ENCODE peak calls at places on chromosomes 12 and 14, in four cellular contexts. One of them, this sample, is unnamed.
A peak's percentile ranks its signal among the peaks of the same experiment; 100 is the strongest.

GRCh38 chr12:19138551-19139344 is 9.2 kb downstream of the PLEKHA5 start:
- DNase-seq in neuronal stem cell: peak; percentile 17
- DNase-seq in IMR-90: peak; percentile 47
- DNase-seq in H9: no peak
- DNase-seq in this sample: peak; percentile 91

GRCh38 chr14:32524609-32525391 is 195.7 kb downstream of the AKAP6 start:
- DNase-seq in IMR-90: peak; percentile 8
- DNase-seq in neuronal stem cell: no peak
- DNase-seq in H9: no peak
- DNase-seq in this sample: no peak

GRCh38 chr12:89566615-89567014 is 40.8 kb upstream of the POC1B start:
- DNase-seq in IMR-90: peak; percentile 56
- DNase-seq in neuronal stem cell: no peak
- DNase-seq in H9: no peak
- DNase-seq in this sample: peak; percentile 49

GRCh38 chr12:75975692-75976091 is 55.9 kb downstream of the PHLDA1 start:
- DNase-seq in H9: no peak
- DNase-seq in neuronal stem cell: no peak
- DNase-seq in IMR-90: no peak
- DNase-seq in this sample: no peak

GRCh38 chr14:104967414-104968152 is 10.6 kb downstream of the AHNAK2 start:
- DNase-seq in neuronal stem cell: no peak
- DNase-seq in IMR-90: no peak
- DNase-seq in H9: peak; percentile 64
- DNase-seq in this sample: no peak

GRCh38 chr12:52295663-52296062 is 4.3 kb upstream of the KRT81 start:
- DNase-seq in IMR-90: no peak
- DNase-seq in H9: peak; percentile 8
- DNase-seq in neuronal stem cell: no peak
- DNase-seq in this sample: no peak

GRCh38 chr12:1592444-1593231 is 1.7 kb downstream of the FBXL14 start:
- DNase-seq in H9: peak; percentile 62
- DNase-seq in IMR-90: peak; percentile 84
- DNase-seq in neuronal stem cell: peak; percentile 59
- DNase-seq in this sample: no peak

GRCh38 chr14:31949709-31950108 is 127.4 kb upstream of the ARHGAP5 start:
- DNase-seq in neuronal stem cell: no peak
- DNase-seq in H9: no peak
- DNase-seq in IMR-90: peak; percentile 48
- DNase-seq in this sample: peak; percentile 87

GRCh38 chr14:64680013-64680674 is 24.1 kb upstream of the PLEKHG3 start:
- DNase-seq in H9: no peak
- DNase-seq in IMR-90: no peak
- DNase-seq in neuronal stem cell: no peak
- DNase-seq in this sample: no peak

GRCh38 chr12:119631930-119632678 is 35.8 kb upstream of the PRKAB1 start:
- DNase-seq in IMR-90: no peak
- DNase-seq in neuronal stem cell: no peak
- DNase-seq in H9: no peak
- DNase-seq in this sample: no peak

GRCh38 chr12:124684496-124684895 is 117.1 kb upstream of the NCOR2 start:
- DNase-seq in neuronal stem cell: no peak
- DNase-seq in IMR-90: peak; percentile 11
- DNase-seq in H9: no peak
- DNase-seq in this sample: peak; percentile 58

GRCh38 chr14:34501004-34501580 is 38.4 kb downstream of the EAPP start:
- DNase-seq in neuronal stem cell: no peak
- DNase-seq in IMR-90: no peak
- DNase-seq in H9: no peak
- DNase-seq in this sample: no peak

GRCh38 chr14:93212432-93212831 is 5.4 kb downstream of the UBR7 start:
- DNase-seq in neuronal stem cell: no peak
- DNase-seq in H9: no peak
- DNase-seq in IMR-90: no peak
- DNase-seq in this sample: no peak

GRCh38 chr12:18323159-18323558 is 61.8 kb downstream of the PIK3C2G start:
- DNase-seq in H9: no peak
- DNase-seq in neuronal stem cell: no peak
- DNase-seq in IMR-90: peak; percentile 52
- DNase-seq in this sample: no peak

GRCh38 chr12:131912526-131913274 is 16.4 kb upstream of the PUS1 start:
- DNase-seq in neuronal stem cell: no peak
- DNase-seq in IMR-90: peak; percentile 85
- DNase-seq in H9: no peak
- DNase-seq in this sample: no peak
- H3K14ac ChIP-seq in neuronal stem cell: peak overlapping the region; percentile 82
- H3K14ac ChIP-seq in IMR-90: no peak overlapping the region
- H3K14ac ChIP-seq in H9: no peak overlapping the region
- H3K14ac ChIP-seq in this sample: no peak overlapping the region

DNA sequence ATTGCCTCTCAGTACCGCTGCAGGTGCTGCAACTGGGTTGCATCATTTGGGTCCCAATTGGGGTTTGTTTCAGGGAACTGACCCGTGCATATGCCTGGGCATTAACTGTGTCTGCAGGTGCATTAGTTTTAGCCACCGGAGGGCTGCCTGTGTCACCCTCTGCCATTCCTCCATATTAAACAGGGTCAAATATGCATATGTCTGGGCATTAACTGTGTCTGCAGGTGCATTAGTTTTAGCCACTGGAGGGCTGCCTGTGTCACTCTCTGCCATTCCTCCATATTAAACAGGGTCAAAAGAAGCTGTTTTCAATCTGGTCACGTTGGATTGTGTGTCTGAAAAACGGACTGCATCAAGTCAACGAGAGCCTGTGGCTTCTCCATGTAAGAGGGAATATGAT is 1317.0 kb downstream of the TMEM121 start:
- DNase-seq in IMR-90: no peak
- DNase-seq in H9: no peak
- DNase-seq in neuronal stem cell: no peak
- DNase-seq in this sample: no peak
- H2AFZ ChIP-seq in IMR-90: no peak overlapping the region
- H2AFZ ChIP-seq in H9: no peak overlapping the region
- H2AFZ ChIP-seq in neuronal stem cell: peak overlapping the region; percentile 45
- H2AFZ ChIP-seq in this sample: no peak overlapping the region

DNA sequence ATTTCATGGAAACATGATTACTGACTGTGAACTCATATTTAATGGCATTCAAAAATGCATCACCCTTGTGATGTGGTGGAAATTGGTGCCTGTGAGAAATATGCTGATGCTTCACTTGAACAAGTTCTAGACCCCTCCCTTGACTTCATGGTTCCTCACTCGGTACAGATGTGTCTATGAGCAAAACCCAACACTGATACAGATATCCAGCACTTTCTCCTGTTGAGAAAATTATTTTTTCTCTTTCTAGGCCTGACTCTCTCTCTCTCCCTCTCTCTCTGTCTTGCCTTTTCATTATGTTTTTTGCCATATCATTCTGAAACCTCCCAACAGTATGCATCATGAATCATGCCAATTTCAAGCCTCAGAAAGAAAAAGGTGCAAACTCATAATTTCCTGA is 543.4 kb downstream of the TMEM121 start:
- DNase-seq in neuronal stem cell: no peak
- DNase-seq in H9: no peak
- DNase-seq in IMR-90: no peak
- DNase-seq in this sample: no peak
- H3K9ac ChIP-seq in neuronal stem cell: no peak overlapping the region
- H3K9ac ChIP-seq in H9: no peak overlapping the region
- H3K9ac ChIP-seq in IMR-90: no peak overlapping the region
- H3K9ac ChIP-seq in this sample: no peak overlapping the region

DNA sequence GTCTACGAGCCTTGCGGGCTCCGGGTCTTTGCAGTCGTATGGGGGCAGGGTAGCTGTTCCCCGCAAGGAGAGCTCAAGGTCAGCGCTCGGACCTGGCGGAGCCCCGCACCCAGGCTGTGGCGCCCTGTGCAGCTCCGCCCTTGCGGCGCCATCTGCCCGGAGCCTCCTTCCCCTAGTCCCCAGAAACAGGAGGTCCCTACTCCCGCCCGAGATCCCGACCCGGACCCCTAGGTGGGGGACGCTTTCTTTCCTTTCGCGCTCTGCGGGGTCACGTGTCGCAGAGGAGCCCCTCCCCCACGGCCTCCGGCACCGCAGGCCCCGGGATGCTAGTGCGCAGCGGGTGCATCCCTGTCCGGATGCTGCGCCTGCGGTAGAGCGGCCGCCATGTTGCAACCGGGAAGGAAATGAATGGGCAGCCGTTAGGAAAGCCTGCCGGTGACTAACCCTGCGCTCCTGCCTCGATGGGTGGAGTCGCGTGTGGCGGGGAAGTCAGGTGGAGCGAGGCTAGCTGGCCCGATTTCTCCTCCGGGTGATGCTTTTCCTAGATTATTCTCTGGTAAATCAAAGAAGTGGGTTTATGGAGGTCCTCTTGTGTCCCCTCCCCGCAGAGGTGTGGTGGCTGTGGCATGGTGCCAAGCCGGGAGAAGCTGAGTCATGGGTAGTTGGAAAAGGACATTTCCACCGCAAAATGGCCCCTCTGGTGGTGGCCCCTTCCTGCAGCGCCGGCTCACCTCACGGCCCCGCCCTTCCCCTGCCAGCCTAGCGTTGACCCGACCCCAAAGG is 788 bp downstream of the GAPDH start:
- DNase-seq in H9: peak; percentile 80
- DNase-seq in IMR-90: peak; percentile 69
- DNase-seq in neuronal stem cell: peak; percentile 71
- DNase-seq in this sample: peak; percentile 78
- H3K14ac ChIP-seq in H9: peak overlapping the region; percentile 91
- H3K14ac ChIP-seq in IMR-90: peak overlapping the region; percentile 95
- H3K14ac ChIP-seq in neuronal stem cell: peak overlapping the region; percentile 99
- H3K14ac ChIP-seq in this sample: peak overlapping the region; percentile 84

GRCh38 chr12:116298578-116298977 is 21.1 kb upstream of the MED13L start:
- DNase-seq in IMR-90: no peak
- DNase-seq in neuronal stem cell: no peak
- DNase-seq in H9: no peak
- DNase-seq in this sample: no peak

GRCh38 chr12:116302200-116303075 is 24.9 kb upstream of the MED13L start:
- DNase-seq in IMR-90: no peak
- DNase-seq in H9: no peak
- DNase-seq in neuronal stem cell: peak; percentile 14
- DNase-seq in this sample: no peak

GRCh38 chr12:116297224-116297834 is 19.8 kb upstream of the MED13L start:
- DNase-seq in H9: no peak
- DNase-seq in IMR-90: no peak
- DNase-seq in neuronal stem cell: no peak
- DNase-seq in this sample: no peak

GRCh38 chr12:116299064-116299463 is 21.6 kb upstream of the MED13L start:
- DNase-seq in IMR-90: no peak
- DNase-seq in neuronal stem cell: no peak
- DNase-seq in H9: no peak
- DNase-seq in this sample: no peak

DNA sequence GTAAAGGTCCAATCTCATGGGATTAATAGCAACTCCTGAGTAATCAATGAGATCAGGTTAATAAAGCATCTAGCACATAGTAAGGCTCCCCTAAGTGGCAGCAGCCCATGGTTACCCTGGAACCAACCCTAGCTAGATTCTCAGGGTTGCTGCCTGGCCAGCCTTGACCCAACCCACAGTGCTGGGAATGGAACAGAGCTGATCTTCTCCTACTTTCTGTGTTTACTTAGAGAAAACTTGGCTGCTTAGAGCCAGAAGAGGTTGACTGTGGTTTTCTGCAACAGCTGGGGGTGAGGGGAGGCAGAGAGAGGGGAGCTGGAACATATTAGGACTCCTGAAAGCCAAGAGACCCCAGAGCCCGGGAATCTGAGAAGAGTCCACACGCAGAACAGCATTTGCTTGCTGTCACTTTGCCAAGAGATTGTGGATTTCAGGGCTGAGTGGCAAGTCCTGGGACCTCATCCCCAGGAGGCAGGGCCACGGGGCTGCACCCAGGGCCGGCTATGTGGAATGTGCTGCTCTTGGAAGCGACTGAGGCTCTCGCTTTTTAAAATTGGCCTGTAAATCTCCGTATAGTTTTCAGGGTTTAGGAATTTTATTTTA is 22.2 kb upstream of the MED13L start:
- DNase-seq in H9: no peak
- DNase-seq in IMR-90: peak; percentile 32
- DNase-seq in neuronal stem cell: no peak
- DNase-seq in this sample: no peak
- H2AFZ ChIP-seq in H9: no peak overlapping the region
- H2AFZ ChIP-seq in IMR-90: peak overlapping the region; percentile 78
- H2AFZ ChIP-seq in neuronal stem cell: peak overlapping the region; percentile 24
- H2AFZ ChIP-seq in this sample: no peak overlapping the region

GRCh38 chr12:6831021-6831420 is 2.8 kb downstream of the P3H3 start:
- DNase-seq in H9: no peak
- DNase-seq in neuronal stem cell: no peak
- DNase-seq in IMR-90: no peak
- DNase-seq in this sample: no peak

GRCh38 chr12:6830286-6830892 is 2.2 kb downstream of the P3H3 start:
- DNase-seq in neuronal stem cell: no peak
- DNase-seq in IMR-90: no peak
- DNase-seq in H9: no peak
- DNase-seq in this sample: no peak

GRCh38 chr12:6833189-6833890 is 5.1 kb downstream of the P3H3 start:
- DNase-seq in H9: no peak
- DNase-seq in IMR-90: peak; percentile 30
- DNase-seq in neuronal stem cell: no peak
- DNase-seq in this sample: no peak

GRCh38 chr12:6832125-6832524 is 3.9 kb downstream of the P3H3 start:
- DNase-seq in H9: no peak
- DNase-seq in IMR-90: no peak
- DNase-seq in neuronal stem cell: no peak
- DNase-seq in this sample: no peak

GRCh38 chr12:6831450-6831995 is 3.3 kb downstream of the P3H3 start:
- DNase-seq in H9: no peak
- DNase-seq in neuronal stem cell: no peak
- DNase-seq in IMR-90: no peak
- DNase-seq in this sample: no peak
- H3K9ac ChIP-seq in H9: no peak overlapping the region
- H3K9ac ChIP-seq in neuronal stem cell: peak overlapping the region; percentile 16
- H3K9ac ChIP-seq in IMR-90: no peak overlapping the region
- H3K9ac ChIP-seq in this sample: no peak overlapping the region

DNA sequence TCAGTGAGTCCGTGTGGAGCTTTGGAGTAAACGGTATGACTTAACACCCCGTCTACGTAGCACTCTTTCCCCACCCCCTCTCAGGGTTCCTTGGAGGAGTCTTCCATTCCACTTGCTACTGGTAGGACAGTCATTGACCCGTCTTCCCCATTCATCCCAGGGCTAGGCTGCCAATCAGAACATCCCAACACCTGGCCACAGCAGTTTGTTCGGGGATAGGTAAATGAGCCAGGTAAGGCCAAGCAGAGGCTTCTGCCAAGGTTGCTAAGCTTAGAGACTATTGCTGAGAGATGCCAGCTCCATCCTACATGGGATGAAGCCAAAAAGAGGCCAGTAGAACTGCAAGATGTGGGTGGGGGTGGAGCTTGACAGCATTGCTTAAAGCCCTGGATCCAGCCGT is 130.8 kb downstream of the BCL11B start:
- DNase-seq in neuronal stem cell: no peak
- DNase-seq in H9: no peak
- DNase-seq in IMR-90: no peak
- DNase-seq in this sample: no peak
- H3K14ac ChIP-seq in neuronal stem cell: peak overlapping the region; percentile 84
- H3K14ac ChIP-seq in H9: no peak overlapping the region
- H3K14ac ChIP-seq in IMR-90: no peak overlapping the region
- H3K14ac ChIP-seq in this sample: no peak overlapping the region

This sample was measured in trophoblast cell.